ENCODE peak calls at places on chromosomes 1 and 21, in seven cellular contexts. J, U, H, X, D, A and Z are unnamed samples.

GRCh38 chr1:167122568-167122967 is 28.7 kb downstream of the STYXL2 start:
- DNase-seq in J (no peak), U (no peak), H (no peak), X (no peak), D (no peak), A (no peak), Z (no peak)

GRCh38 chr1:20632386-20632785 is 872 bp upstream of the PINK1 start:
- DNase-seq in J (no peak), U (no peak), H (no peak), X (no peak), D (no peak), A (no peak), Z (no peak)

GRCh38 chr1:10299174-10299573 is 88.8 kb downstream of the KIF1B start:
- DNase-seq in J (no peak), U (no peak), H (no peak), X (no peak), D (no peak), A (no peak), Z (no peak)

GRCh38 chr1:32334864-32335618 is 992 bp downstream of the MARCKSL1 start:
- DNase-seq in J (peak; percentile 66), U (peak; percentile 24), H (peak; percentile 80), X (peak; percentile 46), D (peak; percentile 57), A (no peak), Z (peak; percentile 80)

GRCh38 chr21:27700974-27701614 is 734.2 kb upstream of the ADAMTS5 start:
- DNase-seq in J (peak; percentile 84), U (peak; percentile 55), H (peak; percentile 65), X (peak; percentile 57), D (no peak), A (peak; percentile 71), Z (peak; percentile 46)

GRCh38 chr1:203702130-203702577 is 62.8 kb upstream of the LAX1 start:
- DNase-seq in J (peak; percentile 39), U (peak; percentile 36), H (peak; percentile 36), X (peak; percentile 63), D (peak; percentile 24), A (peak; percentile 66), Z (peak; percentile 63)

GRCh38 chr1:200992382-200993101 is 31.0 kb downstream of the KIF21B start:
- DNase-seq in J (no peak), U (peak; percentile 12), H (no peak), X (no peak), D (no peak), A (no peak), Z (peak; percentile 75)

GRCh38 chr1:64936958-64937357 is 29.4 kb downstream of the JAK1 start:
- DNase-seq in J (peak; percentile 58), U (no peak), H (no peak), X (no peak), D (no peak), A (no peak), Z (no peak)